ENCODE peak calls at places on chromosomes 13 and 19, in seven cellular contexts. Y is GM12865, Q is lower leg skin, I is ascending aorta, M is WTC11, H is left ventricle myocardium inferior, B is AG09319. P is an unnamed sample.

GRCh38 chr19:49497047-49497789 is 984 bp downstream of the RPS11 start:
- DNase-seq in I (no peak), H (peak), M (peak), Q (peak), B (no peak), Y (peak), P (peak)

GRCh38 chr13:95535243-95535642 is 17.3 kb upstream of the CLDN10 start:
- DNase-seq in I (no peak), B (no peak), Q (no peak), M (no peak), Y (peak), H (no peak), P (no peak)

GRCh38 chr19:2438178-2438577 is 10.8 kb upstream of the TIMM13 start:
- DNase-seq in Q (no peak), B (no peak), Y (no peak), I (no peak), M (no peak), H (no peak), P (no peak)

GRCh38 chr13:114296902-114297301 is 15.5 kb downstream of the UPF3A start:
- DNase-seq in Q (no peak), H (no peak), I (no peak), M (no peak), Y (peak), B (no peak), P (no peak)

GRCh38 chr13:37878921-37879320 is 9.3 kb upstream of the TRPC4 start:
- DNase-seq in H (no peak), I (no peak), M (no peak), Q (no peak), B (no peak), Y (no peak), P (no peak)

GRCh38 chr19:35105047-35105410 is 10.6 kb upstream of the FXYD3 start:
- DNase-seq in I (no peak), Y (no peak), B (no peak), H (no peak), M (no peak), Q (no peak), P (no peak)

GRCh38 chr13:109706015-109706715 is 80.2 kb downstream of the IRS2 start:
- DNase-seq in M (no peak), Q (no peak), B (no peak), H (no peak), Y (no peak), I (no peak), P (no peak)

GRCh38 chr19:47110521-47111080 is 3.0 kb downstream of the ZC3H4 start:
- DNase-seq in M (no peak), Q (no peak), I (no peak), Y (peak), H (no peak), B (no peak), P (no peak)

GRCh38 chr19:53285087-53285486 is 17.6 kb upstream of the VN1R4 start:
- DNase-seq in I (no peak), H (no peak), B (no peak), M (no peak), Y (no peak), Q (no peak), P (no peak)

GRCh38 chr13:51625555-51626345 is 41.5 kb downstream of the WDFY2 start:
- DNase-seq in H (no peak), B (no peak), M (no peak), Q (no peak), Y (no peak), I (no peak), P (no peak)

GRCh38 chr13:107223867-107224266 is 655.9 kb upstream of the ARGLU1 start:
- DNase-seq in Y (no peak), M (no peak), I (no peak), Q (no peak), H (no peak), B (no peak), P (no peak)

GRCh38 chr13:29548722-29549446 is 46.6 kb downstream of the SLC7A1 start:
- DNase-seq in B (no peak), H (no peak), M (no peak), Q (no peak), I (no peak), Y (no peak), P (no peak)

GRCh38 chr19:40055832-40056504 is at the start of gene ZNF780B:
- DNase-seq in I (peak), Q (peak), M (peak), B (peak), H (peak), Y (peak), P (peak)

DNA sequence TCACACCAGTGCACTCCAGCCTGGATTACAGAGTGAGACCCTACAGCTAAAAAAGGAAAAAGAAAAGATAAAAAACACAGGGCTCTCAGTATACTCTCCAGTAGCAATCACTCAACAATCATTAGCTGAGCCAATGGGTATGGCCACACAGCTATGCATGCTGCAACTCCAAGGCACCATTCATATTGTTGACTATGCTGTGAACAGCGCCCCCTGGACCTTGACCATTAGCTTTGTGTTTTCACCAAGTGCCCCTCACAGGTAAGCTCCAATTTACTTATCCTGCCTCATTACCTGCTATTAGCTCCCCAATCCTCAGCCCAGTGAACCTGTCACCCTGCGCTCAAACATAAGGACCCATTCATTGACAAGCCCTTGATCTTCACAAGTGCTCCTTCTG is 35.8 kb downstream of the ZIC5 start:
- DNase-seq in I (no peak), Q (no peak), H (no peak), M (peak), Y (no peak), B (no peak), P (no peak)
- TF ChIP-seq CTCF in I (no peak), Q (no peak), H (no peak), M (peak), Y (no peak), B (no peak), P (no peak)

GRCh38 chr13:20729633-20730585 is 26.4 kb downstream of the IL17D start:
- DNase-seq in Y (no peak), M (no peak), I (no peak), H (no peak), B (no peak), Q (no peak), P (no peak)

GRCh38 chr13:20728579-20729300 is 25.2 kb downstream of the IL17D start:
- DNase-seq in B (no peak), H (no peak), Y (no peak), I (no peak), Q (no peak), M (no peak), P (no peak)
- TF ChIP-seq CTCF in B (no peak), H (no peak), Y (no peak), I (no peak), Q (no peak), M (no peak), P (no peak)

GRCh38 chr19:45101796-45102195 is 8.8 kb downstream of the PPP1R37 start:
- DNase-seq in Y (no peak), M (no peak), H (no peak), B (no peak), I (no peak), Q (no peak), P (no peak)

GRCh38 chr19:45102481-45102880 is 9.5 kb downstream of the PPP1R37 start:
- DNase-seq in Q (no peak), M (no peak), Y (no peak), I (no peak), B (no peak), H (no peak), P (no peak)

GRCh38 chr19:45104658-45105384 is 11.8 kb downstream of the PPP1R37 start:
- DNase-seq in H (no peak), I (no peak), M (no peak), Q (no peak), B (no peak), Y (peak), P (no peak)

GRCh38 chr19:45103625-45104319 is 10.8 kb downstream of the PPP1R37 start:
- DNase-seq in B (no peak), I (no peak), M (no peak), Y (no peak), H (no peak), Q (no peak), P (no peak)

GRCh38 chr19:45103200-45103624 is 10.2 kb downstream of the PPP1R37 start:
- DNase-seq in Y (peak), H (peak), M (no peak), Q (no peak), I (no peak), B (no peak), P (no peak)
- TF ChIP-seq CTCF in Y (no peak), H (no peak), M (no peak), Q (no peak), I (no peak), B (no peak), P (no peak)

GRCh38 chr13:108508263-108508662 is 121.1 kb upstream of the MYO16 start:
- DNase-seq in H (no peak), M (no peak), Y (no peak), B (no peak), Q (no peak), I (no peak), P (no peak)
- TF ChIP-seq CTCF in H (peak), M (peak), Y (peak), B (peak), Q (no peak), I (no peak), P (peak)

DNA sequence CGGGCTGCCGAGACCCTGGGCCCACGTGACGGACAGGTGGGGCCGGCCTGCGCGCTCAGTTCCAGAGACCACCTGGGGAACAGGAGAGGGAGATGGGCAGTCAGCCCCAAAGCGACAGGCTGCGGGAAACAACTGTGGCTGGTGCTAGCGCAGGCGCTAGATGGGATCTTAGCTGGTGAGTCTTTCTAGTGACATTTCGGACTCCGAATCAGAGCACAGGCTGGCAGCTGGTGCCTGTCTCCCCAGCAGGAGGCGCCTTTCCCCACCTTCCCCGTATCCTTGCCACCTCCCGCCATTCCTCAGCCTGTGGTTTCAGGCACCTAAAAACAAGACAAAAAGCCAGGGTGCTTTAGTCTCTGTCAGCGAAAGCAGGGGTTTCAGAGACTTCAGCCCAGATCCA is 19.4 kb upstream of the RANBP3 start:
- DNase-seq in Y (no peak), M (peak), Q (no peak), B (no peak), H (no peak), I (no peak), P (peak)
- TF ChIP-seq CTCF in Y (no peak), M (peak), Q (no peak), B (peak), H (no peak), I (no peak), P (no peak)

DNA sequence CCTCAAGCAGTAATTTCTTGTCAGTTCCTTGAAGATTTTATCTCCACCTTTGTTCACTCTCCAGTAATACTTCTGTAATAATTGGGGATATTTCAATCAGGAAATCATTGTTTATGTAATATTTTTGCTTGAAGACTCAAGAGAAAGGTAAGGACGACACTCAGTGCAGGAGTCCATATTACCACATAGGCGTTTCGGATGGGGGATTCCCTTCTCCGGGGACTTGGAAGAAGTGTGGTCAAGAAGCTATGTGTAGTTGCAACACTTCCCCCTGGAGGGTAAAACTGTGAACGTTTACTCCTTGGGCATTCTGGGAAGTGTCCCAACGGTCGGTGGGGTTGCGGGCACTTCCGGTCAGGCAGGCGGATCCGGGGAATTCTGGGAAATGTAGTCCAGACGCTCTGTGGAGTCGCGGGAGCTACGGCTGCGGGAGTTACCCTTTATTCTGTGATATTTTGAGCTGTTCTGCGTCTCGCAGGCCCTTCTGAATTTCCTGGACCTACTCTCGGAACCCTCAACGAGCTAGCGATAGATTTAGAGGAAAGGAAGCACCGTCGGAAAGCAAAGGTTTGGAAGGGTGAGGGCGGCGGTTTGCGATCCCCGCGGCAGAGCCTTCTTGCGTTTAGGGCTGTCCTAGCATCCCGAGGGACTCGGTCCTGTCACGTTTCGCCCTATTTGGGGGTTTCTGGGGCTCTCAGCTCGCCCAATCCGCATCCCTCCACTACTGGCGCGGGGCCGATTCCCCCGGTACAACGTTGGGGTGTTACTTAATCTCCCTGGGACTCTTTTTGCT is at the start of gene ZNF221:
- DNase-seq in Y (peak), Q (peak), I (peak), B (peak), M (peak), H (peak), P (peak)
- TF ChIP-seq CTCF in Y (peak), Q (no peak), I (peak), B (peak), M (no peak), H (peak), P (peak)

GRCh38 chr13:44573071-44573470 is 3.1 kb downstream of the TSC22D1 start:
- DNase-seq in H (no peak), I (no peak), M (no peak), Y (no peak), Q (no peak), B (no peak), P (no peak)
- TF ChIP-seq CTCF in H (no peak), I (no peak), M (no peak), Y (no peak), Q (no peak), B (no peak), P (no peak)

GRCh38 chr13:90414691-90415596 is 932.5 kb upstream of the MIR17HG start:
- DNase-seq in Q (no peak), H (no peak), B (peak), M (no peak), I (no peak), Y (no peak), P (no peak)

GRCh38 chr13:90416519-90416918 is 931.0 kb upstream of the MIR17HG start:
- DNase-seq in H (no peak), B (no peak), I (no peak), M (no peak), Q (no peak), Y (no peak), P (no peak)

GRCh38 chr13:90416938-90417337 is 930.5 kb upstream of the MIR17HG start:
- DNase-seq in B (no peak), Y (no peak), M (no peak), Q (no peak), I (no peak), H (no peak), P (no peak)

GRCh38 chr13:90415902-90416301 is 931.6 kb upstream of the MIR17HG start:
- DNase-seq in Y (no peak), H (no peak), B (no peak), Q (no peak), I (no peak), M (no peak), P (no peak)

GRCh38 chr13:90420683-90421082 is 926.8 kb upstream of the MIR17HG start:
- DNase-seq in M (no peak), Y (no peak), I (no peak), H (no peak), Q (no peak), B (no peak), P (no peak)
- TF ChIP-seq CTCF in M (no peak), Y (no peak), I (no peak), H (no peak), Q (no peak), B (peak), P (no peak)

DNA sequence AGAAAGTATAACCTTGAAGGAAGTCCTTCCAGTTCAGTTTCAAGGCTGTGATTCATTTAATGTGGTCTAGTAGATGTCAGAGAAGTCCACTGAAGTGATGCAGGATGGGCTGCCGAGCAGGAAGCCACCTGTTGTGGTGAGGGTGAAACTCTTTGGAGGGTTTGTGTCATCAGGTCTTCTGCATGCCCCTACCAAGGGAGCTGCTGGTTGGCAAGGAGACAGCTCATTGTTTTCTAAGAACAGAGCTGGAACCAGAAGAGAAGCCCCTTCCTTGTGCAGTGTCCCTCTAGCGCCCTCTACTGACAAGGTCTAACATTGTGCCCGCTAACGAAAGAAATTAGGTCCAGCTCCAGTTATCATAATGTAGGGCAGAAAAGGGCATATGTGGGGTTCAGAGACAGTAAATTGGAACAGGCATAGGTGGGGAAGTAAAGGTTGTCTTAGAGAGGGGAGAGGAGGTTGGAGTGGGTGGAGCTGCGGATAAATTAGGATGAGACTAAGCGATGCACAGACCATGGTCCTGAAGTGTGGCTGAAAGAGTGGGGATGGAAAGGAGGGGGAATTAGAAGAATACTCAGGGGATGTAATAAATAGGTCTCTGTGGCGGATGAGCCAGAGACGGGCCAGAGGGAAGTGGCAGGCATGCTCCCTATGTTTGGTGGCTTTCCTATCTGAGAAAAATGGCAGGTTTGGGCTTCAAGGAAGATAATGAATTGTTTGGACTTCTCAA is 123.2 kb downstream of the OLFM4 start:
- DNase-seq in M (peak), Q (no peak), I (no peak), Y (peak), B (no peak), H (no peak), P (peak)
- TF ChIP-seq CTCF in M (peak), Q (no peak), I (no peak), Y (peak), B (peak), H (peak), P (peak)

GRCh38 chr13:111342716-111343115 is 22.3 kb downstream of the TEX29 start:
- DNase-seq in I (no peak), Y (no peak), M (no peak), B (no peak), H (no peak), Q (peak), P (no peak)

GRCh38 chr13:111345682-111346081 is 25.2 kb downstream of the TEX29 start:
- DNase-seq in Y (no peak), M (no peak), H (no peak), I (no peak), Q (peak), B (no peak), P (no peak)

GRCh38 chr13:111346281-111346680 is 25.8 kb downstream of the TEX29 start:
- DNase-seq in M (no peak), Y (no peak), B (no peak), Q (peak), H (peak), I (no peak), P (no peak)

GRCh38 chr13:111343186-111343805 is 22.9 kb downstream of the TEX29 start:
- DNase-seq in M (no peak), H (no peak), Q (peak), Y (no peak), B (no peak), I (no peak), P (no peak)

GRCh38 chr13:111344471-111345191 is 24.2 kb downstream of the TEX29 start:
- DNase-seq in I (no peak), Y (no peak), Q (peak), H (no peak), B (no peak), M (peak), P (peak)
- TF ChIP-seq CTCF in I (no peak), Y (no peak), Q (no peak), H (peak), B (peak), M (peak), P (peak)

P was measured in glutamatergic neuron.